ENCODE peak calls at places on chromosome 14, in four cellular contexts. I, L, W and M are unnamed samples.

GRCh38 chr14:94473666-94474410 is 2.2 kb downstream of the SERPINA9 start:
- DNase-seq in I (no peak), L (no peak), W (no peak), M (no peak)

GRCh38 chr14:74611672-74612345 is at the start of gene LTBP2:
- DNase-seq in I (peak; percentile 68), L (no peak), W (no peak), M (no peak)

GRCh38 chr14:39267592-39268112 is 33.9 kb downstream of the MIA2 start:
- DNase-seq in I (no peak), L (peak; percentile 45), W (no peak), M (peak; percentile 24)

GRCh38 chr14:49857427-49858003 is 4.9 kb upstream of the NEMF start:
- DNase-seq in I (no peak), L (no peak), W (no peak), M (no peak)

GRCh38 chr14:50835280-50835679 is 4.3 kb upstream of the NIN start:
- DNase-seq in I (no peak), L (peak; percentile 61), W (no peak), M (no peak)

GRCh38 chr14:95895720-95896119 is 19.1 kb downstream of the TUNAR start:
- DNase-seq in I (peak; percentile 57), L (peak; percentile 18), W (peak; percentile 20), M (peak; percentile 26)

GRCh38 chr14:20455355-20456300 is 602 bp downstream of the APEX1 start:
- DNase-seq in I (peak; percentile 80), L (no peak), W (peak; percentile 89), M (no peak)

GRCh38 chr14:104096318-104096717 is 10.8 kb downstream of the ASPG start:
- DNase-seq in I (no peak), L (no peak), W (no peak), M (no peak)

GRCh38 chr14:20563966-20564365 is 3.1 kb upstream of the RNASE9 start:
- DNase-seq in I (no peak), L (no peak), W (no peak), M (no peak)

GRCh38 chr14:20606190-20606901 is 15.2 kb upstream of the RNASE12 start:
- DNase-seq in I (peak; percentile 34), L (peak; percentile 79), W (peak; percentile 66), M (no peak)

GRCh38 chr14:84375235-84375634 is 1154.7 kb upstream of the FLRT2 start:
- DNase-seq in I (no peak), L (no peak), W (no peak), M (no peak)

GRCh38 chr14:95077380-95077779 is 79.9 kb downstream of the DICER1 start:
- DNase-seq in I (no peak), L (no peak), W (no peak), M (no peak)

GRCh38 chr14:39395555-39396254 is 36.5 kb downstream of the FBXO33 start:
- DNase-seq in I (no peak), L (no peak), W (no peak), M (no peak)

GRCh38 chr14:95140060-95140858 is 17.1 kb downstream of the DICER1 start:
- DNase-seq in I (no peak), L (no peak), W (no peak), M (no peak)

GRCh38 chr14:36521598-36522345 is 1.7 kb upstream of the NKX2-1 start:
- DNase-seq in I (no peak), L (no peak), W (no peak), M (no peak)

GRCh38 chr14:100410056-100410565 is 87.0 kb downstream of the SLC25A47 start:
- DNase-seq in I (no peak), L (no peak), W (no peak), M (no peak)

GRCh38 chr14:68609012-68609411 is 183.9 kb downstream of the ZFP36L1 start:
- DNase-seq in I (no peak), L (no peak), W (no peak), M (no peak)

GRCh38 chr14:78088941-78089340 is 81.2 kb upstream of the NRXN3 start:
- DNase-seq in I (no peak), L (no peak), W (no peak), M (no peak)

GRCh38 chr14:24673059-24673458 is 39.1 kb upstream of the GZMB start:
- DNase-seq in I (no peak), L (no peak), W (no peak), M (no peak)

GRCh38 chr14:58919262-58919661 is 269.2 kb upstream of the DAAM1 start:
- DNase-seq in I (no peak), L (no peak), W (no peak), M (no peak)

GRCh38 chr14:58390830-58391229 is 4.9 kb upstream of the TOMM20L start:
- DNase-seq in I (no peak), L (no peak), W (no peak), M (no peak)

GRCh38 chr14:87615822-87616679 is 376.9 kb downstream of the GALC start:
- DNase-seq in I (peak; percentile 38), L (peak; percentile 44), W (peak; percentile 44), M (peak; percentile 0)

GRCh38 chr14:24885410-24885913 is 164.5 kb downstream of the STXBP6 start:
- DNase-seq in I (no peak), L (peak; percentile 94), W (no peak), M (no peak)

GRCh38 chr14:78764240-78764639 is 594.1 kb downstream of the NRXN3 start:
- DNase-seq in I (no peak), L (no peak), W (no peak), M (no peak)

GRCh38 chr14:85987292-85987691 is 457.3 kb downstream of the FLRT2 start:
- DNase-seq in I (no peak), L (no peak), W (no peak), M (no peak)

GRCh38 chr14:21680072-21680471 is 6.5 kb upstream of the OR4E1 start:
- DNase-seq in I (no peak), L (no peak), W (no peak), M (no peak)

GRCh38 chr14:73771848-73772705 is 57.9 kb upstream of the PNMA1 start:
- DNase-seq in I (peak; percentile 79), L (peak; percentile 94), W (peak; percentile 94), M (no peak)

GRCh38 chr14:51957950-51958349 is 31.4 kb upstream of the RTRAF start:
- DNase-seq in I (no peak), L (no peak), W (no peak), M (no peak)

GRCh38 chr14:54579606-54580005 is 12.7 kb downstream of the SAMD4A start:
- DNase-seq in I (no peak), L (no peak), W (no peak), M (no peak)

GRCh38 chr14:60642270-60642789 is 6.9 kb downstream of the SIX1 start:
- DNase-seq in I (peak; percentile 43), L (no peak), W (no peak), M (no peak)

GRCh38 chr14:52840916-52841315 is 49.5 kb upstream of the GNPNAT1 start:
- DNase-seq in I (no peak), L (no peak), W (no peak), M (no peak)

GRCh38 chr14:99688210-99688581 is 4.1 kb downstream of the CYP46A1 start:
- DNase-seq in I (no peak), L (no peak), W (no peak), M (no peak)

GRCh38 chr14:74945261-74945851 is 10.0 kb downstream of the PGF start:
- DNase-seq in I (peak; percentile 84), L (no peak), W (peak; percentile 83), M (peak; percentile 27)

GRCh38 chr14:79581912-79582576 is 629.3 kb downstream of the DIO2 start:
- DNase-seq in I (no peak), L (no peak), W (no peak), M (no peak)

GRCh38 chr14:91418387-91419043 is 895 bp upstream of the CCDC88C start:
- DNase-seq in I (peak; percentile 78), L (peak; percentile 38), W (peak; percentile 75), M (peak; percentile 42)
- TF ChIP-seq ELF1 in I (no peak), L (peak; percentile 20), W (no peak), M (no peak)

DNA sequence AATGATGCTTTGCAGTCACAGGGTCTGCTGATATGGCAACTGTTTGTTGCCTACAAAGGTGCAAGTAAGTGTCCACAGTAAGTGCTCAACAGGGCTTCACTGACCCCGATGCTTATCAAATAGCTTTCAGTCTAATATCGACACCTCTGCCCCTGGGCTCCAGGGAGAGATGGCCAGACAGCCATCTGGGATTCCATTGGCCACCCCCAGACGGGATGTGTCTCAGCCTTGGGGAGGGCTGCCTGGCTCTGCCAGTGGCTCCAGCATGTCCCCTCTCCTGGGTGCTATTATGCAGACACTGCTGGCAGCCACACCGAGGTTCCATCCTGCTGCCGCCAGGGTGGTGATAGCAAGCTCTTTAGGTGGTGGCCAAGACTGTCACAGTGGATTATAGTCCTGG is 57.4 kb downstream of the DGLUCY start:
- DNase-seq in I (peak; percentile 84), L (no peak), W (no peak), M (no peak)
- TF ChIP-seq ELF1 in I (no peak), L (no peak), W (no peak), M (no peak)

GRCh38 chr14:31933716-31934115 is 143.4 kb upstream of the ARHGAP5 start:
- DNase-seq in I (no peak), L (no peak), W (no peak), M (no peak)

GRCh38 chr14:31930070-31930469 is 147.0 kb upstream of the ARHGAP5 start:
- DNase-seq in I (no peak), L (no peak), W (no peak), M (no peak)

GRCh38 chr14:31932675-31933074 is 144.4 kb upstream of the ARHGAP5 start:
- DNase-seq in I (no peak), L (no peak), W (no peak), M (no peak)

GRCh38 chr14:31927348-31927826 is 149.7 kb upstream of the ARHGAP5 start:
- DNase-seq in I (no peak), L (peak; percentile 44), W (no peak), M (no peak)

DNA sequence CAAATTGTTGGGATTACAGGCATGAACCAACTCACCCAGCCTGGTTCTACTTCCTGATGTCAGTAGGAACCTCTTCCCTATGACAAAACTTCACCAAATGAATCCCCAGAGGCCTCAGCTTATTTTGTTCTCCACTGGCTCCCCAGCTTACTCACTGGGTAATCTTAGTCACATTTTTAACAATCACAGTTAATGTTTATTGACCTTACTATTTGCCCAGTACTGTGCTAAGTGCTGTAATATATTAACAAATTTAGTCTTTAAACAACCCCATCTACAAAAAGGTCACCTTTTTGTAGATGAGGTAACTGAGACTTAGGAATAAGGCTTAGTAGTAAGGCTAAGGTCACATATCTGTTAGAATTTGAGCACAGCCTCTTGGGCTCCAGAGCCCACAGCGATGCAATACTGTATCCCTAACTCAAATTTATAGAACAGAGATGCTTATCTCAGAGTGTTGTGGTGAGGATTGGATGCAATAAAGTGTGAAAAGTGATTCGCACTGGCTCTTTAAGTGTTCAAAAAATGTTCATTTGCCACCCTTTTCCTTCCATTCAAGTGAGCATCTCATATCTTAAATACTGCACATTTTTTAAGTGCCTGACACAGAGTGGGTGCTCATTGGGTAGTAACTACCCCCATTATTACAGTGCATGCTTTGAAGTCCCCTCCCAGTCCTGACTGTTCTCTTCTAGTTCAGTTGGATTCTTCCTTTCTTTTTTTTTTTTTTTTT is 146.4 kb upstream of the ARHGAP5 start:
- DNase-seq in I (no peak), L (peak; percentile 43), W (no peak), M (no peak)
- TF ChIP-seq ELF1 in I (no peak), L (no peak), W (no peak), M (no peak)

GRCh38 chr14:81991998-81992397 is 458.3 kb upstream of the SEL1L start:
- DNase-seq in I (no peak), L (no peak), W (no peak), M (no peak)

GRCh38 chr14:81986005-81986404 is 452.4 kb upstream of the SEL1L start:
- DNase-seq in I (no peak), L (peak; percentile 45), W (no peak), M (no peak)

GRCh38 chr14:81990312-81990761 is 456.7 kb upstream of the SEL1L start:
- DNase-seq in I (peak; percentile 6), L (peak; percentile 33), W (peak; percentile 46), M (peak; percentile 18)
- TF ChIP-seq ELF1 in I (no peak), L (no peak), W (no peak), M (no peak)